ENCODE peak calls at places on chromosome 16, in six cellular contexts. P is AG09319, U is fibroblast of lung, Y is endothelial cell, B is body of pancreas, O is brain microvascular endothelial cell. V is an unnamed sample.
A peak's percentile ranks its signal among the peaks of the same experiment; 100 is the strongest.

GRCh38 chr16:28096974-28097373 is 33.5 kb upstream of the GSG1L start:
- DNase-seq in Y (no peak), B (no peak), O (no peak), U (no peak), P (no peak), V (no peak)

GRCh38 chr16:88656291-88656980 is 5.6 kb upstream of the CYBA start:
- DNase-seq in B (no peak), U (no peak), Y (no peak), P (no peak), O (no peak), V (no peak)

GRCh38 chr16:56424404-56424765 is 960 bp downstream of the AMFR start:
- DNase-seq in O (no peak), P (no peak), B (no peak), U (peak; percentile 17), Y (no peak), V (no peak)

GRCh38 chr16:27214084-27214961 is 11.0 kb downstream of the KDM8 start:
- DNase-seq in U (no peak), B (peak; percentile 80), O (no peak), Y (no peak), P (no peak), V (no peak)

GRCh38 chr16:644556-644955 is 2.9 kb downstream of the MCRIP2 start:
- DNase-seq in O (no peak), P (no peak), U (no peak), B (no peak), Y (no peak), V (no peak)

GRCh38 chr16:4631444-4631843 is 6.8 kb downstream of the MGRN1 start:
- DNase-seq in P (no peak), Y (no peak), U (no peak), B (no peak), O (no peak), V (no peak)

GRCh38 chr16:4090476-4090875 is 25.8 kb downstream of the ADCY9 start:
- DNase-seq in P (no peak), U (no peak), Y (no peak), B (no peak), O (no peak), V (no peak)

GRCh38 chr16:66049865-66050264 is 316.6 kb upstream of the CDH5 start:
- DNase-seq in B (no peak), O (no peak), P (no peak), Y (no peak), U (no peak), V (no peak)

GRCh38 chr16:78633551-78633950 is 534.1 kb downstream of the WWOX start:
- DNase-seq in Y (no peak), B (no peak), P (no peak), O (no peak), U (no peak), V (no peak)

GRCh38 chr16:15988268-15989013 is 39.0 kb downstream of the ABCC1 start:
- DNase-seq in O (peak; percentile 43), U (peak; percentile 46), Y (no peak), P (no peak), B (no peak), V (no peak)

GRCh38 chr16:58025351-58026138 is at the start of gene MMP15:
- DNase-seq in Y (peak; percentile 80), U (peak; percentile 59), B (peak; percentile 86), O (peak; percentile 28), P (no peak), V (peak; percentile 58)

GRCh38 chr16:62967606-62968005 is 931.4 kb upstream of the CDH8 start:
- DNase-seq in O (no peak), Y (no peak), U (no peak), B (no peak), P (no peak), V (no peak)

GRCh38 chr16:28494141-28494851 is at the start of gene APOBR:
- DNase-seq in U (no peak), O (no peak), Y (peak; percentile 17), B (no peak), P (no peak), V (no peak)

GRCh38 chr16:31869511-31870201 is 4.0 kb upstream of the ZNF267 start:
- DNase-seq in B (no peak), U (peak; percentile 56), O (peak; percentile 89), Y (peak; percentile 48), P (no peak), V (peak; percentile 66)

GRCh38 chr16:85720319-85720637 is 30.6 kb downstream of the C16orf74 start:
- DNase-seq in O (no peak), B (no peak), Y (no peak), U (no peak), P (no peak), V (peak; percentile 19)

GRCh38 chr16:9089660-9090059 is 1.8 kb upstream of the HAPSTR1 start:
- DNase-seq in P (no peak), Y (no peak), U (no peak), O (no peak), B (no peak), V (no peak)

GRCh38 chr16:14151256-14152030 is 80.3 kb downstream of the MRTFB start:
- DNase-seq in B (no peak), P (no peak), U (peak; percentile 14), Y (no peak), O (peak; percentile 42), V (peak; percentile 73)

GRCh38 chr16:66705790-66706505 is 9.4 kb upstream of the CMTM4 start:
- DNase-seq in Y (no peak), O (peak; percentile 30), B (no peak), P (no peak), U (no peak), V (peak; percentile 49)

GRCh38 chr16:82062645-82063058 is 27.6 kb downstream of the HSD17B2 start:
- DNase-seq in O (no peak), Y (no peak), U (peak; percentile 87), B (no peak), P (peak; percentile 95), V (peak; percentile 95)

GRCh38 chr16:5776876-5777275 is 679.3 kb upstream of the EEF2KMT start:
- DNase-seq in O (no peak), B (no peak), P (no peak), U (no peak), Y (no peak), V (no peak)

GRCh38 chr16:86521236-86522197 is 11.2 kb downstream of the FOXF1 start:
- DNase-seq in U (no peak), B (no peak), O (no peak), P (no peak), Y (no peak), V (no peak)

GRCh38 chr16:86567701-86568571 is 1.3 kb downstream of the FOXC2 start:
- DNase-seq in B (no peak), O (no peak), P (no peak), U (peak; percentile 52), Y (peak; percentile 56), V (peak; percentile 52)

GRCh38 chr16:83717814-83718213 is 90.0 kb upstream of the HSBP1 start:
- DNase-seq in O (peak; percentile 71), P (peak; percentile 5), B (no peak), U (no peak), Y (no peak), V (peak; percentile 86)

GRCh38 chr16:26118575-26118974 is 426.8 kb downstream of the HS3ST4 start:
- DNase-seq in O (no peak), B (no peak), U (no peak), Y (no peak), P (no peak), V (no peak)

GRCh38 chr16:87945351-87946042 is 5.7 kb upstream of the BANP start:
- DNase-seq in P (no peak), Y (no peak), B (peak; percentile 82), O (peak; percentile 57), U (peak; percentile 83), V (peak; percentile 40)

DNA sequence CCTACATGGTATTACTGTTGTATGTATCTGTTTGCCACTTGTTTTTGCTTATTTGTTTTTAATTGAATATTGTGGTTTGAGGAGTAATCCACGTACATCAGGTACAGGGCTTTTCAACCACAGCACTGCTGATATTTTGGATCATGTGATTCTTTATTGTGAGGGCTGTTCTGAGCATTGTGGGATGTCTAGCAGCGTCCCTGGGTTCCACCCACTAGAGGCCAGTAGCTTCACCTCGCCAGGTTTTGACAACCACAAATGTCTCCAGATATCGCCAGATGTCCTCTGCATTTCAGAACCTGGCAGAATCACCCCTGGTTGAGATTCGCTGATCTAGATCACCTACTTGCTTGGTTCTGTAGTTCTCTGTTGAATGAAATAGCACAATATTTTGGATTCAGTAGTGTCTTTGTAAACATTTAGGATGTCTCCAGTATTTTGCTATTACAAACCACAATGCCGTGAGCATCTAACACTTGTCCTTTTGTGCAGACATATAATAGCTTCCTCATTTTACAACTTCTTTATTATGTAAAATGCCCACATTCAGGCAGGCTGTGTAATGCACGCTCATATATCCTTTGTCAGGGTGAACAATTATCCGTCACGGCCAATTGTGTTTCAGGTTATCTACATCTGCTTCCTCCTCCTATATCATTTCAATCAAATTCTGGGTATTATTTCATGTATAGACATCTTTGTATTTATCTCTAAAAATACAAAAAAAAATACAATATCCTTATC is 380.3 kb downstream of the SNX29 start:
- DNase-seq in U (no peak), Y (no peak), O (no peak), P (no peak), B (no peak), V (no peak)
- TF ChIP-seq CTCF in U (no peak), Y (no peak), O (no peak), P (no peak), B (no peak), V (no peak)

GRCh38 chr16:50671644-50672260 is 9.4 kb downstream of the SNX20 start:
- DNase-seq in U (peak; percentile 39), O (peak; percentile 47), Y (peak; percentile 44), B (no peak), P (no peak), V (no peak)
- TF ChIP-seq CTCF in U (peak; percentile 54), O (peak; percentile 75), Y (peak; percentile 85), B (no peak), P (peak; percentile 29), V (peak; percentile 45)

GRCh38 chr16:2814757-2815298 is 2.2 kb upstream of the PRSS21 start:
- DNase-seq in Y (no peak), O (no peak), B (no peak), U (no peak), P (no peak), V (no peak)

GRCh38 chr16:2817496-2818277 is 650 bp downstream of the PRSS21 start:
- DNase-seq in O (no peak), U (no peak), P (no peak), Y (no peak), B (no peak), V (no peak)

GRCh38 chr16:2818278-2818876 is 1.3 kb downstream of the PRSS21 start:
- DNase-seq in P (no peak), O (no peak), U (no peak), Y (no peak), B (no peak), V (no peak)

GRCh38 chr16:2815299-2815771 is 1.7 kb upstream of the PRSS21 start:
- DNase-seq in B (no peak), O (no peak), P (no peak), Y (no peak), U (no peak), V (no peak)

GRCh38 chr16:2816751-2817495 is at the start of gene PRSS21:
- DNase-seq in Y (no peak), B (no peak), P (no peak), O (no peak), U (no peak), V (no peak)
- TF ChIP-seq CTCF in Y (peak; percentile 33), B (no peak), P (peak; percentile 0), O (no peak), U (no peak), V (no peak)

GRCh38 chr16:21722771-21723460 is 59.1 kb downstream of the OTOA start:
- DNase-seq in B (no peak), Y (no peak), U (no peak), P (no peak), O (no peak), V (no peak)

GRCh38 chr16:21723532-21723931 is 59.8 kb downstream of the OTOA start:
- DNase-seq in U (no peak), P (no peak), B (no peak), Y (no peak), O (no peak), V (no peak)

GRCh38 chr16:21727344-21727743 is 63.6 kb downstream of the OTOA start:
- DNase-seq in Y (no peak), U (no peak), O (no peak), P (no peak), B (no peak), V (no peak)
- TF ChIP-seq CTCF in Y (no peak), U (no peak), O (no peak), P (no peak), B (no peak), V (no peak)

V was measured in AG10803.